ENCODE peak calls at places on chromosomes 1 and 21, in four cellular contexts. One of them, this sample, is unnamed.

GRCh38 chr1:2276803-2277580 is 48.9 kb downstream of the SKI start:
- DNase-seq in GM12878: no peak
- DNase-seq in K562: no peak
- DNase-seq in HepG2: no peak
- DNase-seq in this sample: no peak

GRCh38 chr1:238485906-238486219 is 595.1 kb upstream of the ZP4 start:
- DNase-seq in GM12878: no peak
- DNase-seq in K562: no peak
- DNase-seq in HepG2: no peak
- DNase-seq in this sample: no peak

GRCh38 chr21:36188937-36189336 is 32.3 kb downstream of the DOP1B start:
- DNase-seq in GM12878: no peak
- DNase-seq in K562: no peak
- DNase-seq in HepG2: no peak
- DNase-seq in this sample: no peak

GRCh38 chr1:16605532-16605931 is 7.8 kb downstream of the NBPF1 start:
- DNase-seq in GM12878: no peak
- DNase-seq in K562: no peak
- DNase-seq in HepG2: no peak
- DNase-seq in this sample: no peak

GRCh38 chr1:173249349-173249748 is 42.2 kb upstream of the TNFSF4 start:
- DNase-seq in GM12878: no peak
- DNase-seq in K562: no peak
- DNase-seq in HepG2: no peak
- DNase-seq in this sample: no peak

GRCh38 chr1:198333744-198334143 is 176.9 kb downstream of the NEK7 start:
- DNase-seq in GM12878: no peak
- DNase-seq in K562: no peak
- DNase-seq in HepG2: no peak
- DNase-seq in this sample: no peak

GRCh38 chr21:43954042-43954441 is 58.1 kb upstream of the TRAPPC10 start:
- DNase-seq in GM12878: no peak
- DNase-seq in K562: no peak
- DNase-seq in HepG2: no peak
- DNase-seq in this sample: no peak

GRCh38 chr1:234573711-234574299 is 36.2 kb downstream of the IRF2BP2 start:
- DNase-seq in GM12878: no peak
- DNase-seq in K562: no peak
- DNase-seq in HepG2: no peak
- DNase-seq in this sample: no peak

GRCh38 chr1:187027259-187027658 is 198.5 kb downstream of the PLA2G4A start:
- DNase-seq in GM12878: no peak
- DNase-seq in K562: no peak
- DNase-seq in HepG2: no peak
- DNase-seq in this sample: no peak

GRCh38 chr1:24321712-24322635 is 2.8 kb downstream of the GRHL3 start:
- DNase-seq in GM12878: no peak
- DNase-seq in K562: peak; percentile 84
- DNase-seq in HepG2: no peak
- DNase-seq in this sample: peak; percentile 76

GRCh38 chr1:213122514-213122929 is 71.5 kb downstream of the RPS6KC1 start:
- DNase-seq in GM12878: no peak
- DNase-seq in K562: peak; percentile 77
- DNase-seq in HepG2: peak; percentile 48
- DNase-seq in this sample: peak; percentile 22

GRCh38 chr1:185991266-185991665 is 257.1 kb downstream of the HMCN1 start:
- DNase-seq in GM12878: no peak
- DNase-seq in K562: no peak
- DNase-seq in HepG2: no peak
- DNase-seq in this sample: no peak

GRCh38 chr1:57788333-57788732 is 364.5 kb upstream of the DAB1 start:
- DNase-seq in GM12878: no peak
- DNase-seq in K562: no peak
- DNase-seq in HepG2: no peak
- DNase-seq in this sample: no peak

GRCh38 chr1:180791806-180792205 is 120.9 kb upstream of the KIAA1614 start:
- DNase-seq in GM12878: no peak
- DNase-seq in K562: no peak
- DNase-seq in HepG2: no peak
- DNase-seq in this sample: no peak

GRCh38 chr1:18480315-18481189 is at the start of gene KLHDC7A:
- DNase-seq in GM12878: no peak
- DNase-seq in K562: no peak
- DNase-seq in HepG2: peak; percentile 91
- DNase-seq in this sample: no peak

GRCh38 chr21:42193131-42193671 is 25.7 kb upstream of the ABCG1 start:
- DNase-seq in GM12878: no peak
- DNase-seq in K562: no peak
- DNase-seq in HepG2: no peak
- DNase-seq in this sample: no peak

GRCh38 chr1:167365360-167365759 is 144.7 kb downstream of the POU2F1 start:
- DNase-seq in GM12878: no peak
- DNase-seq in K562: no peak
- DNase-seq in HepG2: no peak
- DNase-seq in this sample: no peak

GRCh38 chr1:22276396-22276748 is 133.5 kb upstream of the WNT4 start:
- DNase-seq in GM12878: no peak
- DNase-seq in K562: no peak
- DNase-seq in HepG2: no peak
- DNase-seq in this sample: no peak

GRCh38 chr1:29290414-29290980 is 54.2 kb downstream of the PTPRU start:
- DNase-seq in GM12878: no peak
- DNase-seq in K562: no peak
- DNase-seq in HepG2: no peak
- DNase-seq in this sample: no peak

GRCh38 chr1:212769372-212770167 is 22.0 kb downstream of the NSL1 start:
- DNase-seq in GM12878: no peak
- DNase-seq in K562: no peak
- DNase-seq in HepG2: no peak
- DNase-seq in this sample: no peak

GRCh38 chr21:16185766-16186165 is 456.0 kb downstream of the USP25 start:
- DNase-seq in GM12878: no peak
- DNase-seq in K562: no peak
- DNase-seq in HepG2: no peak
- DNase-seq in this sample: no peak

GRCh38 chr1:53328009-53328489 is at the start of gene LRP8:
- DNase-seq in GM12878: no peak
- DNase-seq in K562: peak; percentile 89
- DNase-seq in HepG2: peak; percentile 25
- DNase-seq in this sample: peak; percentile 86

GRCh38 chr1:203381151-203381751 is 30.3 kb upstream of the FMOD start:
- DNase-seq in GM12878: peak; percentile 70
- DNase-seq in K562: no peak
- DNase-seq in HepG2: no peak
- DNase-seq in this sample: no peak

GRCh38 chr1:112956503-112957132 is 622 bp upstream of the SLC16A1 start:
- DNase-seq in GM12878: no peak
- DNase-seq in K562: no peak
- DNase-seq in HepG2: peak; percentile 25
- DNase-seq in this sample: no peak

GRCh38 chr1:215845224-215845902 is 278.3 kb downstream of the KCTD3 start:
- DNase-seq in GM12878: no peak
- DNase-seq in K562: no peak
- DNase-seq in HepG2: no peak
- DNase-seq in this sample: no peak

GRCh38 chr1:192954705-192955265 is 104.4 kb downstream of the UCHL5 start:
- DNase-seq in GM12878: no peak
- DNase-seq in K562: no peak
- DNase-seq in HepG2: no peak
- DNase-seq in this sample: no peak

GRCh38 chr1:244319283-244320132 is 132.2 kb downstream of the ADSS2 start:
- DNase-seq in GM12878: peak; percentile 84
- DNase-seq in K562: no peak
- DNase-seq in HepG2: no peak
- DNase-seq in this sample: no peak

GRCh38 chr1:37509181-37509580 is 5.4 kb downstream of the MEAF6 start:
- DNase-seq in GM12878: no peak
- DNase-seq in K562: peak; percentile 37
- DNase-seq in HepG2: peak; percentile 28
- DNase-seq in this sample: peak; percentile 22

GRCh38 chr1:42674682-42675081 is 7.5 kb upstream of the YBX1 start:
- DNase-seq in GM12878: no peak
- DNase-seq in K562: no peak
- DNase-seq in HepG2: no peak
- DNase-seq in this sample: no peak

GRCh38 chr21:37253991-37254390 is 13.1 kb downstream of the VPS26C start:
- DNase-seq in GM12878: no peak
- DNase-seq in K562: no peak
- DNase-seq in HepG2: no peak
- DNase-seq in this sample: peak; percentile 30

GRCh38 chr1:10632691-10633090 is 157.9 kb downstream of the PEX14 start:
- DNase-seq in GM12878: no peak
- DNase-seq in K562: no peak
- DNase-seq in HepG2: no peak
- DNase-seq in this sample: no peak

GRCh38 chr1:198679535-198680173 is 40.8 kb downstream of the PTPRC start:
- DNase-seq in GM12878: no peak
- DNase-seq in K562: no peak
- DNase-seq in HepG2: no peak
- DNase-seq in this sample: no peak

GRCh38 chr1:235403598-235403997 is 36.4 kb downstream of the TBCE start:
- DNase-seq in GM12878: no peak
- DNase-seq in K562: no peak
- DNase-seq in HepG2: no peak
- DNase-seq in this sample: no peak

GRCh38 chr1:224795591-224795990 is 133.9 kb upstream of the DNAH14 start:
- DNase-seq in GM12878: no peak
- DNase-seq in K562: no peak
- DNase-seq in HepG2: no peak
- DNase-seq in this sample: no peak

GRCh38 chr1:46643368-46643775 is 24.8 kb downstream of the ATPAF1 start:
- DNase-seq in GM12878: no peak
- DNase-seq in K562: no peak
- DNase-seq in HepG2: peak; percentile 58
- DNase-seq in this sample: no peak

GRCh38 chr1:31574749-31575372 is 1.5 kb upstream of the TINAGL1 start:
- DNase-seq in GM12878: no peak
- DNase-seq in K562: peak; percentile 69
- DNase-seq in HepG2: no peak
- DNase-seq in this sample: peak; percentile 9

GRCh38 chr1:109181085-109181806 is 32.5 kb upstream of the SARS1 start:
- DNase-seq in GM12878: no peak
- DNase-seq in K562: peak; percentile 90
- DNase-seq in HepG2: peak; percentile 96
- DNase-seq in this sample: no peak

GRCh38 chr1:158053276-158053675 is 59.8 kb downstream of the KIRREL1 start:
- DNase-seq in GM12878: no peak
- DNase-seq in K562: no peak
- DNase-seq in HepG2: no peak
- DNase-seq in this sample: no peak

GRCh38 chr1:165666152-165666551 is 32.2 kb downstream of the ALDH9A1 start:
- DNase-seq in GM12878: no peak
- DNase-seq in K562: no peak
- DNase-seq in HepG2: no peak
- DNase-seq in this sample: no peak
- TF ChIP-seq TARDBP in GM12878: no peak
- TF ChIP-seq TARDBP in K562: no peak
- TF ChIP-seq TARDBP in HepG2: no peak
- TF ChIP-seq TARDBP in this sample: no peak

GRCh38 chr1:20932437-20932977 is 145.4 kb upstream of the HP1BP3 start:
- DNase-seq in GM12878: peak; percentile 27
- DNase-seq in K562: no peak
- DNase-seq in HepG2: no peak
- DNase-seq in this sample: no peak

GRCh38 chr1:20936216-20936615 is 149.1 kb upstream of the HP1BP3 start:
- DNase-seq in GM12878: no peak
- DNase-seq in K562: no peak
- DNase-seq in HepG2: no peak
- DNase-seq in this sample: no peak

GRCh38 chr1:20935717-20936116 is 148.6 kb upstream of the HP1BP3 start:
- DNase-seq in GM12878: no peak
- DNase-seq in K562: no peak
- DNase-seq in HepG2: no peak
- DNase-seq in this sample: no peak

GRCh38 chr1:20931930-20932436 is 144.9 kb upstream of the HP1BP3 start:
- DNase-seq in GM12878: no peak
- DNase-seq in K562: no peak
- DNase-seq in HepG2: no peak
- DNase-seq in this sample: no peak

GRCh38 chr1:20930427-20930826 is 143.3 kb upstream of the HP1BP3 start:
- DNase-seq in GM12878: no peak
- DNase-seq in K562: no peak
- DNase-seq in HepG2: no peak
- DNase-seq in this sample: no peak
- TF ChIP-seq TARDBP in GM12878: no peak
- TF ChIP-seq TARDBP in K562: no peak
- TF ChIP-seq TARDBP in HepG2: no peak
- TF ChIP-seq TARDBP in this sample: no peak

GRCh38 chr1:63671514-63671913 is 78.3 kb downstream of the PGM1 start:
- DNase-seq in GM12878: no peak
- DNase-seq in K562: no peak
- DNase-seq in HepG2: no peak
- DNase-seq in this sample: no peak
- TF ChIP-seq TARDBP in GM12878: no peak
- TF ChIP-seq TARDBP in K562: no peak
- TF ChIP-seq TARDBP in HepG2: no peak
- TF ChIP-seq TARDBP in this sample: no peak

DNA sequence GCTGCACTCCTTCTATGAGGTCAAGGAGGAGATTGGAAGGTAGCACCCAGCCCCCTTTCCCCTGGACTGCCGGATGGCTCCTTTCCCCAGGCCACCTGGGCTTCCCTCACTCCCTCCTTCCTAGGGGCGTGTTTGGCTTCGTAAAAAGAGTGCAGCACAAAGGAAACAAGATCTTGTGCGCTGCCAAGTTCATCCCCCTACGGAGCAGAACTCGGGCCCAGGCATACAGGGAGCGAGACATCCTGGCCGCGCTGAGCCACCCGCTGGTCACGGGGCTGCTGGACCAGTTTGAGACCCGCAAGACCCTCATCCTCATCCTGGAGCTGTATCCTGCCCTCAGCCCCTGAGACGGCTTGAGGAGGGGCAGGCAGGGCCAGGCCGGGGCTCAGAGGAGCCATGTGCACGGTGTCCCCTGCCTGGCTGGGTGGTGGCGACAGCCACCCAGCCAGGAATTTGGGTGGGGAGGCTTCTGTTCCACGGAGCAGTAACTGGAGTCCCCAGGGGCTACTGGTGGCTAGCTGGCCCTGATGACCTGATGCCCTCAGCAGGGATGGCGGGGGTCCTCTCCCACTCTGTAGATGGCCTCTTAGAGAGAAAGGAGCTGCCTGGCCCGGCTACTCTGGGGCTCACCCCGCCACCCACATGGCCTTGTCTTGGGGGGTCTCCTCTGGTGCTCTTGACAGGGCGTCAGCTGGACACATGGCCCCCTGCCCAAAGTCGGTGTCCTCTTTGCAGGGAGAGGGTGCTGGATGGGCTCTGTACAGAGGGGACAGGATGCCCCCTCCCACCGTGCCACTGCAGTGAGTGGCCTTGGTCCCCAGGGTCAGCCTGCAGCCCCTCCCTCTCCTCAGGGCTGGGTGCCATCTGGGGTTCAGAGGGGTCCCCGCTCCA is 39.5 kb downstream of the TRIM11 start:
- DNase-seq in GM12878: no peak
- DNase-seq in K562: no peak
- DNase-seq in HepG2: no peak
- DNase-seq in this sample: no peak
- TF ChIP-seq TARDBP in GM12878: no peak
- TF ChIP-seq TARDBP in K562: no peak
- TF ChIP-seq TARDBP in HepG2: no peak
- TF ChIP-seq TARDBP in this sample: no peak

GRCh38 chr1:40076895-40077312 is 20.1 kb downstream of the PPT1 start:
- DNase-seq in GM12878: no peak
- DNase-seq in K562: peak; percentile 62
- DNase-seq in HepG2: no peak
- DNase-seq in this sample: no peak
- TF ChIP-seq TARDBP in GM12878: no peak
- TF ChIP-seq TARDBP in K562: no peak
- TF ChIP-seq TARDBP in HepG2: no peak
- TF ChIP-seq TARDBP in this sample: no peak

This sample was measured in HEK293T.